ENCODE peak calls at places on chromosomes 11 and 22, in five cellular contexts. R is H9, Z is neuronal stem cell, M is H1, B is mesenchymal stem cell. T is an unnamed sample. For H3K4me1, the result is how much of the 10 kb centered on the place peaks cover.

GRCh38 chr11:116263020-116263419 is 509.8 kb downstream of the BUD13 start:
- DNase-seq in R (no peak), M (no peak), B (no peak), Z (no peak), T (no peak)

GRCh38 chr11:4589024-4589423 is 4.8 kb upstream of the OR52I1 start:
- DNase-seq in M (no peak), Z (no peak), R (no peak), B (no peak), T (no peak)

GRCh38 chr11:93481279-93481678 is 61.9 kb downstream of the SMCO4 start:
- DNase-seq in B (no peak), R (no peak), M (no peak), Z (no peak), T (no peak)

GRCh38 chr11:2439820-2440219 is 4.5 kb downstream of the TRPM5 start:
- DNase-seq in M (no peak), Z (no peak), B (no peak), R (no peak), T (no peak)

GRCh38 chr22:50218153-50218995 is 17.6 kb downstream of the SELENOO start:
- DNase-seq in Z (no peak), M (no peak), R (no peak), B (no peak), T (no peak)

GRCh38 chr22:40237788-40238424 is 60.2 kb downstream of the TNRC6B start:
- DNase-seq in Z (no peak), R (no peak), M (no peak), B (no peak), T (no peak)

GRCh38 chr11:64146036-64146943 is 19.6 kb downstream of the MACROD1 start:
- DNase-seq in Z (no peak), B (peak), M (peak), R (peak), T (peak)

GRCh38 chr11:65132238-65132987 is 1.9 kb downstream of the SYVN1 start:
- DNase-seq in B (no peak), R (no peak), M (no peak), Z (no peak), T (no peak)

GRCh38 chr11:105975128-105975527 is 46.9 kb downstream of the MSANTD4 start:
- DNase-seq in B (no peak), Z (no peak), M (no peak), R (no peak), T (no peak)

GRCh38 chr11:130322126-130322525 is 7.4 kb upstream of the ZBTB44 start:
- DNase-seq in M (no peak), B (no peak), R (no peak), Z (no peak), T (no peak)

GRCh38 chr11:129428027-129428426 is 52.4 kb downstream of the BARX2 start:
- DNase-seq in B (no peak), Z (no peak), R (no peak), M (no peak), T (no peak)

GRCh38 chr11:75301602-75302345 is 49.7 kb downstream of the ARRB1 start:
- DNase-seq in M (no peak), B (no peak), Z (no peak), R (no peak), T (no peak)

GRCh38 chr11:67265633-67266423 is 445 bp upstream of the GRK2 start:
- DNase-seq in R (peak), B (peak), M (no peak), Z (peak), T (peak)

GRCh38 chr11:130817608-130817944 is 98.7 kb downstream of the SNX19 start:
- DNase-seq in R (no peak), M (no peak), Z (no peak), B (peak), T (peak)

GRCh38 chr11:75858613-75859012 is 43.6 kb downstream of the UVRAG start:
- DNase-seq in B (peak), Z (no peak), R (no peak), M (no peak), T (peak)

GRCh38 chr22:43263645-43264514 is 76.9 kb upstream of the TTLL12 start:
- DNase-seq in Z (no peak), M (no peak), B (peak), R (no peak), T (peak)

GRCh38 chr11:116813781-116814471 is 9.2 kb downstream of the APOA4 start:
- DNase-seq in Z (no peak), M (no peak), R (no peak), B (no peak), T (peak)

GRCh38 chr11:93123351-93123898 is 74.4 kb downstream of the SLC36A4 start:
- DNase-seq in Z (no peak), B (no peak), R (no peak), M (no peak), T (peak)

GRCh38 chr11:104333977-104334376 is 170.0 kb upstream of the PDGFD start:
- DNase-seq in R (peak), M (no peak), B (no peak), Z (no peak), T (peak)

GRCh38 chr11:123577081-123577598 is 77.3 kb downstream of the SCN3B start:
- DNase-seq in Z (peak), M (peak), R (peak), B (peak), T (peak)

GRCh38 chr11:46738887-46739286 is 19.9 kb downstream of the F2 start:
- DNase-seq in B (no peak), R (no peak), M (no peak), Z (no peak), T (no peak)

GRCh38 chr22:27879923-27880322 is 39.1 kb downstream of the PITPNB start:
- DNase-seq in Z (no peak), B (peak), R (no peak), M (no peak), T (no peak)

GRCh38 chr22:36756746-36757607 is 18.9 kb downstream of the IFT27 start:
- DNase-seq in B (no peak), Z (no peak), M (no peak), R (peak), T (no peak)

GRCh38 chr11:10409207-10409661 is 45.8 kb upstream of the AMPD3 start:
- DNase-seq in B (no peak), M (no peak), Z (no peak), R (peak), T (peak)

GRCh38 chr11:119651802-119652584 is 77.0 kb downstream of the NECTIN1 start:
- DNase-seq in M (no peak), R (peak), Z (no peak), B (no peak), T (no peak)

GRCh38 chr11:68974421-68975194 is 6.2 kb downstream of the MRGPRD start:
- DNase-seq in B (peak), Z (no peak), M (no peak), R (peak), T (peak)

GRCh38 chr22:24244144-24244787 is 616 bp downstream of the GGT5 start:
- DNase-seq in B (peak), M (no peak), R (no peak), Z (no peak), T (no peak)

GRCh38 chr11:86719781-86720463 is 47.5 kb upstream of the ME3 start:
- DNase-seq in M (no peak), Z (no peak), R (no peak), B (peak), T (peak)

DNA sequence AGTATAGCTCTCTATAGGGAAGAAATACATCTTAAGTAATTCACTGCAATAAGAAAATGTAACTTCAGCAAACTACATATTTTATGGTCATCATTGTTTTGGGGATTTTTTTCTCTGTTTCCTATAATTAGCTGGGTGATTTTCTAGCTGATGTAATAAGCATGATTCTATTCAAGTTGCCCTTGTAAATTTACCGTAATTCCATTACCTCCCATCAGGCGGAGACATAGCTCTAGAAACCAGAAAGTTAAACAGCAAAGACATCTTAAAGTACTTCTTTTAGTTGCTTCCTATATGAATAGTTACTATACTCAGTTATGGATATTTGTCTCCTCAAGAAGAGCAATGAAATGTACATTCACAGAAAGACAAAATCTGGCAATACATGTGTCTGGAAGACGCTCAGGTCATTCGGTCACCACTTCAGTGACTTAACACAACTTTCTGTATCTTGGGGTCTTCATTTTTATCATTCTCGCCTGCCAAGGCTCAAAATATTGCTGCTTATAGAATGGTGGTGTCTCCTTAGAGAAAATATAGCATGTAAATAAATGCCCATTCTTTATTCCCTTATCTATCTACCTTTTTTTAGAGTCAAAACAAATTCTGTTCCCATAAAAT is 239.9 kb upstream of the ZC3H12C start:
- DNase-seq in B (peak), M (no peak), Z (peak), R (no peak), T (peak)
- H3K4ac ChIP-seq in B (no peak), M (no peak), Z (no peak), R (no peak), T (no peak)

GRCh38 chr22:22897947-22898346 is 10.3 kb downstream of the IGLL5 start:
- DNase-seq in R (no peak), M (no peak), B (no peak), Z (no peak), T (no peak)

GRCh38 chr22:22903355-22903777 is 15.8 kb downstream of the IGLL5 start:
- DNase-seq in M (no peak), B (no peak), R (no peak), Z (no peak), T (no peak)

GRCh38 chr22:22901578-22902218 is 14.1 kb downstream of the IGLL5 start:
- DNase-seq in Z (no peak), R (no peak), M (no peak), B (no peak), T (no peak)

GRCh38 chr22:22906907-22907550 is 19.4 kb downstream of the IGLL5 start:
- DNase-seq in Z (no peak), B (no peak), M (no peak), R (no peak), T (no peak)

GRCh38 chr22:22902247-22902962 is 14.8 kb downstream of the IGLL5 start:
- DNase-seq in Z (no peak), M (no peak), R (no peak), B (no peak), T (no peak)
- H2BK12ac ChIP-seq in Z (peak), M (no peak), R (no peak), B (no peak), T (no peak)

GRCh38 chr11:44689265-44689664 is 37.5 kb upstream of the TSPAN18 start:
- DNase-seq in R (no peak), M (no peak), Z (no peak), B (no peak), T (no peak)
- H3K4me1 ChIP-seq in R (under half), M (under half), Z (under half), B (under half), T (under half)

GRCh38 chr22:17981497-17981896 is 42.9 kb downstream of the MICAL3 start:
- DNase-seq in B (no peak), M (no peak), Z (no peak), R (no peak), T (no peak)
- H3K4ac ChIP-seq in B (no peak), M (no peak), Z (no peak), R (no peak), T (no peak)

DNA sequence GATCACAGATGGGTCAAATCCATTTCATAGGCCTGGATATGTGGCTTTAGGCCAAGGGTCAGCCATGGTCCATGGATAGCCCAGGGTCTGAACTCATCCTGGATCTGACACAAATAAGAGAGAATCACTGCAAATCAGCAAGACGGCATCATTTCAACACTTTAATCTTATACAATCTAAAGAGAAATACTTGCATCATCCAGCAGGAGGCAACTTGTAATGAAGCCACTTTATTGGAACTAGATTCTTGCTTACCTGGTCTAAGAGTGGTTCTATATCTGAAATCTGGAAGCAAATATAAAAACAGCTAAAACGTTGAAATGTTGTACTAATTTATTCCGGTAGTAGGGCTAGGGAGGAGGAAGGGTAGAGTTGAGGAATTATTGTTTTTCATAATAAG is 870.1 kb downstream of the JRKL start:
- DNase-seq in M (no peak), Z (no peak), R (no peak), B (no peak), T (no peak)
- H2BK12ac ChIP-seq in M (no peak), Z (no peak), R (no peak), B (no peak), T (peak)

DNA sequence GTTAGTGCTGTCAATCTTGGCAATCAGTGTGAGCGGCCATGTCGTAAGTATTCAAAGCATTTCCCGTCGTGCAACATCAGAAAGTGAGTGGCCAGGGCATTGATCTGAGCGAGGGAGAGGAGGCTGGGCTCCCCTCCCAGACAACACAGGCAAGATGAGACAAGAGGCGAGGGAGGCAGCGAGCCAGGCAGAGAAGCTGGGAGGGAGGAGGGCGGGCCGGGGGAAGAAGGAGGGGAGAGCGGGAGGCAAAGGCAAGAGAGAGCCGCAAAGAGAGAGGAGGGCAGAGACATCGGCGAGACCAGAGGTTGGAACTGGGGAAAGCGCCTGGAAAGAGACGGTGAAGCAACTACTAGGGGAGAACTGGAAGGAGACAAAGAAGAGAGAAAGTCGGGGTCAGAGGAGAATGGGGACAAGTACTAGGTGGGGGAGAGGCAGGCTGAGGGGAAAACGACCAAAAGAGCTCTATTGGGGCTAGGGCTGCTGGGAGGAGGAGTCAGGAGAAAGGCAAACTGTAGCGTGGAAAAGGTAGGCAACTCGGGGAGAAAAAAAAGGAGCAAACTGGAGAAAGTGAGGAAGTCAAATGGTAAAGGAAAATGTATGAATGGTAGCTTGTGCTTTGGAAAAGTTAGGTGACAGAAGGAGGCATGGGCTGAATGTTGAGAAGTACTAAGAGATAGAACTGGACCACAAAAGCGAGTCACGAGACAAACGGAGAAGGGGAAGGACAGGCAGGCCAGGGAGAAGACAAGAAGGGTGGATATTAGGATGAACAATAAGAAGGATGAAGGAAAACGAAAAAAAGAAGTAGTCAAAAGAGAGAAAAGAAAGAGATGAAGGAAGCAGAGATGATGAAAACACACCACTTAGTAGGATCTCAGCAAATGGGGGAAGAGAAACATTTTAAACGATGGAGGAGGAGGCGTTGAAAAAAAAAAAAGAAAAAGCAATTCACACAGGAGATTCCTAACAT is 130.5 kb upstream of the C11orf58 start:
- DNase-seq in M (no peak), Z (peak), R (peak), B (peak), T (no peak)
- H3K4me1 ChIP-seq in M (under half), Z (under half), R (under half), B (under half), T (under half)